ENCODE peak calls at places on chromosomes 11 and 22, in six cellular contexts. E is left ventricle myocardium inferior, L is mesendoderm, K is SJSA1, Q is iPS DF 6.9, N is kidney. B is an unnamed sample.

GRCh38 chr11:72738199-72739141 is 13.7 kb downstream of the ARAP1 start:
- DNase-seq in K (no peak), L (peak), N (peak), E (no peak), Q (no peak), B (no peak)

GRCh38 chr11:2516276-2517015 is 71.6 kb downstream of the KCNQ1 start:
- DNase-seq in Q (no peak), E (no peak), N (peak), L (no peak), K (peak), B (no peak)

GRCh38 chr11:77130763-77131513 is 2.9 kb downstream of the MYO7A start:
- DNase-seq in N (peak), Q (no peak), K (no peak), E (peak), L (no peak), B (no peak)

GRCh38 chr11:33899383-33900037 is 7.6 kb upstream of the LMO2 start:
- DNase-seq in L (peak), E (peak), N (peak), K (no peak), Q (no peak), B (peak)

GRCh38 chr11:43818220-43818619 is 62.4 kb upstream of the ALKBH3 start:
- DNase-seq in L (no peak), E (no peak), K (no peak), Q (no peak), N (no peak), B (no peak)

GRCh38 chr11:68269414-68270081 is 2.2 kb downstream of the C11orf24 start:
- DNase-seq in N (no peak), K (no peak), L (peak), E (no peak), Q (no peak), B (no peak)

GRCh38 chr11:102197759-102198158 is 87.5 kb downstream of the YAP1 start:
- DNase-seq in N (no peak), L (peak), Q (peak), K (no peak), E (no peak), B (no peak)

GRCh38 chr11:134376150-134376921 is 35.7 kb downstream of the B3GAT1 start:
- DNase-seq in Q (no peak), N (peak), E (peak), K (no peak), L (no peak), B (no peak)

GRCh38 chr11:19013181-19013857 is 47.2 kb downstream of the MRGPRX2 start:
- DNase-seq in L (peak), K (no peak), E (no peak), Q (peak), N (no peak), B (no peak)

GRCh38 chr11:15770798-15771414 is 585.4 kb downstream of the SOX6 start:
- DNase-seq in N (no peak), E (peak), K (peak), L (peak), Q (peak), B (no peak)

GRCh38 chr11:19951558-19952083 is 208.7 kb downstream of the DBX1 start:
- DNase-seq in Q (peak), E (no peak), N (no peak), L (peak), K (no peak), B (no peak)

GRCh38 chr22:38065539-38065938 is 8.3 kb downstream of the PICK1 start:
- DNase-seq in L (no peak), N (no peak), K (no peak), Q (no peak), E (no peak), B (no peak)
- H3K27ac ChIP-seq in L (no peak), N (no peak), K (no peak), Q (no peak), E (no peak), B (no peak)

DNA sequence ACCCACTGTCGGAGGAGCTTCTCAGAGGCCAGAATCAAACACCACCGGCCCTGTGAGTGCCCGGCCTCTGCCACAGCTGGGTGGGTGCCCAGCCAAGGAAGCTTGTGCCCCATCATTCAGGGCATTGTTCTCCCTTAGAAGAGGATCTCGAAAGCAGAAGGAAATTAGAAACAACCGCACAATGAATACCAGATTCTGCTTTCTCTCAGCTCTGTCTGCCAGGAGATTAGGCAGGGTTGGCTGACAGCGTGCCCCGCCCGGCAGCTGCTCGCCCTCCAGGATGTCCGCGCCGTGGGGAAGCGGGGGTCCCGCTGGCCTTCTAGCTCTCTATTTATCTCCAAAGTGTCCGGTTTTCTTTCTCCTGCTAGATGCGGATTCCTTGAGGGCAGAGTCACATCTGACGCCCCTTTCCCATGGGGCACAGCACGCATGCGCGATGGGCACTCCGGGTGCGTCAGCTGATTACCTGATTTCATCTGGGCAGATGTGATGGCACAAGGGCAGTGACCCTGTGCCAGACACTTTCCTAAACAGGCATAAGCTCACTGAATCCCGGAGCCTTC is 25.5 kb downstream of the SCGB1A1 start:
- DNase-seq in N (peak), Q (no peak), E (peak), L (peak), K (peak), B (no peak)
- H3K27ac ChIP-seq in N (peak), Q (no peak), E (peak), L (no peak), K (peak), B (peak)

GRCh38 chr11:31375866-31376265 is 6.2 kb downstream of the DNAJC24 start:
- DNase-seq in Q (no peak), N (no peak), L (no peak), K (no peak), E (no peak), B (no peak)
- H3K27ac ChIP-seq in Q (no peak), N (no peak), L (no peak), K (no peak), E (no peak), B (no peak)

GRCh38 chr11:11520231-11521015 is 101.4 kb downstream of the GALNT18 start:
- DNase-seq in Q (no peak), K (no peak), L (no peak), N (peak), E (no peak), B (no peak)
- H3K27ac ChIP-seq in Q (no peak), K (no peak), L (no peak), N (no peak), E (no peak), B (no peak)

DNA sequence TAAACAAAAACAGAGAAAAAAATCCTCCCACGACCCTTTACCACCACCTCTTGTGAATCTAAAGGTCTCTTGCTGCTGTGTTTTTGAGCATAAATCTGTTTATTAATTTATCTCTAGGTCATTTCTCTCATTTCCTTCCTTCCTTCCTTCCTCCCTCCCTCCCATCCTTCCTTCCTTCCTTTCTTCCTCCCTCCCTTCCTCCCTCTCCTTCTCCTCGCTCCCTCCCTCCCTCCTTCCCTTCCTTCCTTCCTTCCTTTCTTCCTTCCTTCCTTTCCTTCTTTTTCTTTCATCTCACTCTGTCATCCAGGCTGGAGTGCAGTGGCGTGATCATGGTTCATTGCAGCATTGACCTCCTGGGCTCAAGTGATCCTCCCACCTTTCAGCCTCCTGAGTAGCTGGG is 13.5 kb upstream of the APOBEC3A start:
- DNase-seq in L (no peak), Q (no peak), K (no peak), E (no peak), N (no peak), B (no peak)
- H3K27ac ChIP-seq in L (no peak), Q (no peak), K (no peak), E (no peak), N (no peak), B (no peak)

GRCh38 chr22:36817429-36817783 is 571 bp upstream of the PVALB start:
- DNase-seq in Q (no peak), E (no peak), N (no peak), K (no peak), L (peak), B (no peak)
- H3K27ac ChIP-seq in Q (no peak), E (no peak), N (no peak), K (no peak), L (no peak), B (no peak)

GRCh38 chr11:70707821-70708220 is 309.5 kb downstream of the CTTN start:
- DNase-seq in N (peak), Q (no peak), E (no peak), K (no peak), L (no peak), B (no peak)

GRCh38 chr11:70702040-70702648 is 303.8 kb downstream of the CTTN start:
- DNase-seq in Q (no peak), L (no peak), N (no peak), E (no peak), K (no peak), B (no peak)

GRCh38 chr11:70703141-70704052 is 305.1 kb downstream of the CTTN start:
- DNase-seq in L (peak), Q (no peak), K (no peak), N (peak), E (no peak), B (no peak)

GRCh38 chr11:70705930-70706329 is 307.6 kb downstream of the CTTN start:
- DNase-seq in N (peak), Q (no peak), L (peak), K (no peak), E (no peak), B (no peak)

DNA sequence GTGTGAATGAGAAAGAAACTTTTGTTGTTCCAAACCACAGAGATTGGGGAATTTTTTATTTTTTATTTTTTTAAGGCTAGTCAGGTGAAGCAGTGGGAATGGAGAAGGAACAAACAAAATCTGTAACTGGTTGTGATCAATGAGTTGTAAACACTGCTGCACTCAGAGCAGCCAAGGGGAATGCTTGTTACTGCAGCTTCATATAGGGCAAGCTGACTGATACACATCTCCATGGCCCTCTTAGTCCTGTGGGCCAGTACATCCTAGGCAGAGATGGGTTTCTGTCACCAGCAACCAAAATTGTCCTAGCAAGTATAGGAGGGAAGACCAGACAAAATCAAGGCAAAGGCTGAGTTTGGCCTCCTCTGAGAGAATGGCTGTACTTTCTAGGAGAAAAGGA is 306.8 kb downstream of the CTTN start:
- DNase-seq in Q (no peak), N (no peak), K (no peak), L (no peak), E (no peak), B (no peak)
- H3K27ac ChIP-seq in Q (no peak), N (no peak), K (no peak), L (no peak), E (no peak), B (no peak)

GRCh38 chr22:37020192-37020479 is 594 bp downstream of the MPST start:
- DNase-seq in E (no peak), K (no peak), Q (no peak), N (no peak), L (peak), B (no peak)
- H3K27ac ChIP-seq in E (peak), K (peak), Q (no peak), N (peak), L (no peak), B (peak)

GRCh38 chr11:47078751-47079524 is 97.7 kb downstream of the ARFGAP2 start:
- DNase-seq in N (no peak), Q (no peak), L (no peak), K (no peak), E (no peak), B (no peak)

GRCh38 chr11:47087801-47088200 is 88.9 kb downstream of the ARFGAP2 start:
- DNase-seq in E (no peak), K (no peak), Q (no peak), N (no peak), L (no peak), B (no peak)

GRCh38 chr11:47083913-47084312 is 92.8 kb downstream of the ARFGAP2 start:
- DNase-seq in E (no peak), N (no peak), K (no peak), Q (no peak), L (no peak), B (no peak)
- H3K27ac ChIP-seq in E (no peak), N (no peak), K (peak), Q (no peak), L (no peak), B (no peak)

B was measured in substantia nigra.